ENCODE peak calls at places on chromosome 18, in six cellular contexts. J is CD8-positive, alpha-beta memory T cell; D is right lobe of liver; Q is breast epithelium; I is BJ; C is cardiac muscle cell. W is an unnamed sample.

GRCh38 chr18:36038102-36038663 is 29.2 kb downstream of the RPRD1A start:
- DNase-seq in J (no peak), C (no peak), I (no peak), Q (no peak), D (no peak), W (no peak)

GRCh38 chr18:76985156-76985950 is 147.2 kb downstream of the MBP start:
- DNase-seq in C (no peak), D (peak; percentile 38), Q (no peak), I (no peak), J (no peak), W (no peak)

GRCh38 chr18:24602156-24602555 is 141.7 kb downstream of the HRH4 start:
- DNase-seq in C (no peak), D (no peak), J (no peak), I (no peak), Q (no peak), W (no peak)

GRCh38 chr18:76983613-76984051 is 149.0 kb downstream of the MBP start:
- DNase-seq in J (no peak), Q (no peak), D (peak; percentile 39), I (no peak), C (no peak), W (no peak)

GRCh38 chr18:500556-501405 is at the start of gene COLEC12:
- DNase-seq in J (no peak), C (peak; percentile 61), D (no peak), I (no peak), Q (no peak), W (no peak)

GRCh38 chr18:23183356-23184150 is 48.3 kb downstream of the CABLES1 start:
- DNase-seq in C (peak; percentile 25), I (peak; percentile 46), Q (no peak), J (no peak), D (no peak), W (no peak)

GRCh38 chr18:60555629-60556028 is 183.1 kb upstream of the MC4R start:
- DNase-seq in J (no peak), I (no peak), C (no peak), Q (no peak), D (no peak), W (no peak)

GRCh38 chr18:68840554-68841263 is 42.8 kb downstream of the CCDC102B start:
- DNase-seq in C (peak; percentile 96), J (no peak), I (peak; percentile 85), Q (no peak), D (no peak), W (no peak)

GRCh38 chr18:69674292-69674877 is 273.3 kb downstream of the CD226 start:
- DNase-seq in I (no peak), C (no peak), J (no peak), D (no peak), Q (no peak), W (no peak)

GRCh38 chr18:39173022-39173421 is 1607.4 kb upstream of the CELF4 start:
- DNase-seq in I (no peak), D (no peak), Q (no peak), J (no peak), C (no peak), W (no peak)

GRCh38 chr18:43800584-43800983 is 523.3 kb upstream of the SYT4 start:
- DNase-seq in C (no peak), I (no peak), J (no peak), Q (no peak), D (no peak), W (no peak)

GRCh38 chr18:63078471-63078870 is 241.1 kb downstream of the BCL2 start:
- DNase-seq in J (no peak), C (no peak), I (no peak), D (no peak), Q (no peak), W (no peak)

GRCh38 chr18:67864677-67865340 is 348.3 kb upstream of the DSEL start:
- DNase-seq in Q (no peak), J (no peak), I (peak; percentile 99), C (peak; percentile 56), D (no peak), W (no peak)

GRCh38 chr18:34639662-34640061 is 70.4 kb upstream of the DTNA start:
- DNase-seq in D (no peak), C (peak; percentile 8), Q (no peak), J (no peak), I (no peak), W (no peak)

GRCh38 chr18:48018806-48019295 is 88.4 kb upstream of the SMAD2 start:
- DNase-seq in J (no peak), Q (no peak), D (no peak), C (no peak), I (no peak), W (no peak)

GRCh38 chr18:62992877-62993365 is 277.6 kb downstream of the PHLPP1 start:
- DNase-seq in J (no peak), I (no peak), C (no peak), D (no peak), Q (no peak), W (no peak)

GRCh38 chr18:65018184-65018583 is 732.6 kb upstream of the CDH7 start:
- DNase-seq in J (no peak), Q (no peak), I (no peak), C (no peak), D (no peak), W (no peak)

GRCh38 chr18:45519881-45520280 is 95.4 kb upstream of the SLC14A2 start:
- DNase-seq in Q (no peak), C (no peak), D (no peak), J (no peak), I (no peak), W (no peak)

GRCh38 chr18:5585653-5586052 is 41.9 kb upstream of the EPB41L3 start:
- DNase-seq in D (no peak), C (no peak), Q (no peak), J (no peak), I (no peak), W (no peak)

GRCh38 chr18:57437782-57438668 is 2.9 kb downstream of the ONECUT2 start:
- DNase-seq in Q (no peak), I (no peak), J (no peak), D (peak; percentile 84), C (peak; percentile 73), W (no peak)
- H3K27me3 ChIP-seq in Q (peaks cover 6% of the 10 kb centered on the region), I (peaks cover 68% of the 10 kb centered on the region), J (peaks cover 58% of the 10 kb centered on the region), D (no peaks in the 10 kb centered on the region), C (peaks cover 92% of the 10 kb centered on the region), W (peaks cover 44% of the 10 kb centered on the region)

DNA sequence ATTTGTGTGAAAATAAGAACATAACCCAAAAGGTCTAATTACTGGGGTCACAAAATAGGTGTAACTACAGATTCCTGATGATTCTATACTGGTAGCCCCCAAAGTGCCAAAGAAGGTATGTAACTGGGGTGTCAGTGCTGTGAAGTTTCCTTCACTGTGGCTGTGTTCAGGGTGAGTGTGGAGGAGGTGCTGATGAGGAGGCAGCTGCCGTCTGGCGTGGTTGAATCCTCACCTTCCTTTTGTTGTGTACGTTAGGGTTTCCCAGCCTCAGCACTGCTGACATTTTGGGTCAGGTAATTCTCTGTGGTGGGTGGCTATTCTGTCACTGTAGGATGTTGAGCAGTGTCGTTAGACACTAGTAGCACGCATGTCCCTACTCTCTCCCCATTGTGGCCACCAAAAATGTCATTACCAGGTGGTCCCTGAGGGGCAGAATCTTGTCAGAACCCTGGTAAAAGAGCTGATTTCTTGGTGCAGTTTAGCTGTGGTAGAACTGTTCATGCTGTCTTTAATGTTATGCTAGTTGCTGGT is 31.5 kb downstream of the ADNP2 start:
- DNase-seq in J (no peak), D (no peak), Q (no peak), I (no peak), C (no peak), W (no peak)
- H3K36me3 ChIP-seq in J (peaks cover 9% of the 10 kb centered on the region), D (peaks cover 12% of the 10 kb centered on the region), Q (no peaks in the 10 kb centered on the region), I (peaks cover 16% of the 10 kb centered on the region), C (peaks cover 29% of the 10 kb centered on the region), W (peaks cover 14% of the 10 kb centered on the region)

DNA sequence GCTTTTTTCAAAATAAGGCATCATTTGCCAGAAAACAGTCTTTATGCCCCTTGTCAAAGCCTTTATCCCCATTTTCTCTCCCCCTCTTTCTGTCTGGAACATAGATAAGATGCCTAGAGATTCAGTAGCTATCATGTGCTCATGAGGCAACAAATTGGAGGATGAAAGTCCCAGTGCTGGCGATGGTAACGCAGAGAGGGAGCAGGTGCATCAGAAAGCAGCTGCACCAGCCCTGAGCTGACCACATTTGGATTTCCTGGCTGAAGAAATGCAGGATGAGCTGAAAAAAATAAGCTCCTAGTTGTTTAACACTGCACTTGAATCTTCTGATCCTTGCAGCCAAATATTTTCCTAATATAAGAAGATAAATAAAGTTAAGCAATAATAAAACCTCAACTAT is 48.0 kb downstream of the LOXHD1 start:
- DNase-seq in D (no peak), I (no peak), C (no peak), J (no peak), Q (no peak), W (no peak)
- H3K27me3 ChIP-seq in D (no peaks in the 10 kb centered on the region), I (peaks cover 2% of the 10 kb centered on the region), C (peaks cover 42% of the 10 kb centered on the region), J (no peaks in the 10 kb centered on the region), Q (no peaks in the 10 kb centered on the region), W (no peaks in the 10 kb centered on the region)

GRCh38 chr18:8800445-8800844 is 95.1 kb downstream of the MTCL1 start:
- DNase-seq in C (peak; percentile 96), D (no peak), I (peak; percentile 98), J (no peak), Q (peak; percentile 28), W (no peak)
- H3K36me3 ChIP-seq in C (no peaks in the 10 kb centered on the region), D (no peaks in the 10 kb centered on the region), I (peaks cover 16% of the 10 kb centered on the region), J (no peaks in the 10 kb centered on the region), Q (no peaks in the 10 kb centered on the region), W (no peaks in the 10 kb centered on the region)

DNA sequence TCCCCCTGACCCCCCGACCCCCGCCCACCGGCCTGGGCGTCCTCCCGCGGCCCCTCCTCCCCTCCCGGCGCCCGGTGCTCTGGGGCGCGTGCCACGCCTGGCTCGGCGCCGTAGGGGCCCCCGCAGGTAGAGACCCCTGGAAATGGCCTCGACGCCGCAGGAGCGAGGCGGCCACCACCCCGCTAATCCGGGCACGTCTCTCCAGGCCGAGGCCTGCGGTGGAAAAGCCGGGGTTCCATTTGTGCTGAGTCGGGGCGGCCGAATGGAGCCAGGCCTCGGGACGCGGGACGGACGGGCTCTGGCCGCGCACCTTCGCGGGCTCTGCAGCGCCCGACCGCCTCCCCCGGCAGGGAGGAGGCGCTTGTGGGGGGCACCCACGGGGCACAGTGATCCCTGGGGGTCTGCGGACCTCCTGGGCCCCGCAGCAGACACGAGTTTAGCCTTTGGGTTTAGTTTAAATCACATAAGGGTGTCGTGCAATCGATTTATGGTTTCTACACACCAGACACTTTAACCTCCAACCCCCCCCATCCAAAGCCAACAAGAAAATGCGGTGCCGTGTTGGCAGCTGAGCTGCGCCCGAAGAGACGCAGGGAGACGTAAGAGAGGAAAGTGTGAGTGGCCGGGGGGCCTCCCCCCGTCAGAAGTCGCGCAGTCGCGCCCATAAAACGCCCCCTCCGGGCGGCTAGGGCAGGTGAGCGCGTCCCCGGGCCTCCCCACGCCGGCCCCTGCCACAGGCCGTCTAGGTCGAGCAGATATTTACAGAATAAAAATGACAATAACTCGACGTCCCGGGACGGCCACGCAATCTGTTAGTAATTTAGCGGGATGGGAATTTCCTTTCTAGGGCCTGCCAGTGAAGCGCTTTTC is 1.1 kb upstream of the NFATC1 start:
- DNase-seq in C (peak; percentile 65), Q (no peak), D (peak; percentile 56), I (no peak), J (peak; percentile 79), W (no peak)
- H3K27me3 ChIP-seq in C (peaks cover 86% of the 10 kb centered on the region), Q (no peaks in the 10 kb centered on the region), D (peaks cover 9% of the 10 kb centered on the region), I (peaks cover 9% of the 10 kb centered on the region), J (peaks cover 6% of the 10 kb centered on the region), W (no peaks in the 10 kb centered on the region)

GRCh38 chr18:13638684-13639083 is 87.7 kb downstream of the FAM210A start:
- DNase-seq in J (no peak), C (no peak), Q (no peak), I (no peak), D (no peak), W (no peak)
- H3K36me3 ChIP-seq in J (no peaks in the 10 kb centered on the region), C (no peaks in the 10 kb centered on the region), Q (no peaks in the 10 kb centered on the region), I (no peaks in the 10 kb centered on the region), D (no peaks in the 10 kb centered on the region), W (no peaks in the 10 kb centered on the region)

GRCh38 chr18:11570073-11570588 is 39.3 kb upstream of the SLC35G4 start:
- DNase-seq in C (no peak), J (no peak), I (no peak), Q (no peak), D (no peak), W (no peak)
- H3K27me3 ChIP-seq in C (no peaks in the 10 kb centered on the region), J (no peaks in the 10 kb centered on the region), I (no peaks in the 10 kb centered on the region), Q (no peaks in the 10 kb centered on the region), D (no peaks in the 10 kb centered on the region), W (no peaks in the 10 kb centered on the region)